ENCODE peak calls at places on chromosomes 4 and X, in six cellular contexts. C is stomach; D is fibroblast of lung; Q is CD4-positive, alpha-beta memory T cell; Y is transverse colon; M is naive thymus-derived CD4-positive, alpha-beta T cell. R is an unnamed sample.

GRCh38 chr4:8504279-8505007 is 63.9 kb downstream of the TRMT44 start:
- DNase-seq in M (no peak), D (no peak), Y (peak; percentile 18), Q (no peak), C (peak; percentile 76), R (no peak)

GRCh38 chr4:173243917-173244658 is 75.5 kb downstream of the GALNT7 start:
- DNase-seq in D (no peak), Y (no peak), Q (no peak), C (no peak), M (no peak), R (no peak)

GRCh38 chrX:152992120-152992519 is 1.8 kb downstream of the PNMA5 start:
- DNase-seq in Y (no peak), D (no peak), M (no peak), C (no peak), Q (no peak), R (no peak)

GRCh38 chr4:158793021-158793420 is 24.2 kb downstream of the FNIP2 start:
- DNase-seq in C (no peak), Q (no peak), D (no peak), M (no peak), Y (no peak), R (no peak)

GRCh38 chr4:156778606-156779005 is 193.0 kb downstream of the PDGFC start:
- DNase-seq in C (no peak), Q (no peak), M (no peak), D (peak; percentile 93), Y (no peak), R (no peak)

GRCh38 chr4:4995103-4995761 is 24.0 kb downstream of the CYTL1 start:
- DNase-seq in Q (no peak), C (peak; percentile 78), M (no peak), D (peak; percentile 63), Y (peak; percentile 66), R (no peak)

GRCh38 chr4:68570122-68570507 is 6.0 kb downstream of the UGT2B17 start:
- DNase-seq in C (no peak), Q (no peak), Y (no peak), D (no peak), M (no peak), R (no peak)

GRCh38 chr4:55396305-55397023 is 707 bp downstream of the TMEM165 start:
- DNase-seq in Y (peak; percentile 57), C (peak; percentile 46), M (peak; percentile 1), Q (peak; percentile 8), D (peak; percentile 79), R (peak; percentile 19)

GRCh38 chr4:141524116-141524515 is 112.3 kb upstream of the IL15 start:
- DNase-seq in Y (no peak), C (no peak), Q (no peak), M (no peak), D (peak; percentile 34), R (no peak)

GRCh38 chrX:153449306-153450113 is 3.7 kb upstream of the TREX2 start:
- DNase-seq in Q (no peak), C (no peak), Y (no peak), D (no peak), M (no peak), R (no peak)

GRCh38 chrX:63754141-63754859 is 30.7 kb downstream of the ARHGEF9 start:
- DNase-seq in M (peak; percentile 39), Y (no peak), D (peak; percentile 16), Q (peak; percentile 39), C (no peak), R (peak; percentile 8)

GRCh38 chr4:24172406-24172805 is 282.6 kb upstream of the PPARGC1A start:
- DNase-seq in C (no peak), M (no peak), D (no peak), Y (no peak), Q (no peak), R (no peak)

GRCh38 chr4:154658680-154659402 is 46.4 kb upstream of the FGG start:
- DNase-seq in C (no peak), Y (no peak), D (no peak), Q (no peak), M (no peak), R (no peak)

GRCh38 chr4:28351826-28352225 is 1491.2 kb downstream of the STIM2 start:
- DNase-seq in D (no peak), Y (no peak), M (no peak), Q (no peak), C (no peak), R (no peak)

GRCh38 chrX:55623100-55623499 is at the start of gene FOXR2:
- DNase-seq in Q (no peak), M (no peak), Y (no peak), D (no peak), C (no peak), R (no peak)

GRCh38 chr4:44448548-44449443 is at the start of gene KCTD8:
- DNase-seq in D (peak; percentile 76), Q (peak; percentile 17), M (peak; percentile 7), C (peak; percentile 93), Y (peak; percentile 73), R (peak; percentile 15)

GRCh38 chr4:44446801-44447562 is 1.6 kb downstream of the KCTD8 start:
- DNase-seq in Q (no peak), D (no peak), C (peak; percentile 33), Y (no peak), M (no peak), R (no peak)

GRCh38 chr4:44446191-44446590 is 2.4 kb downstream of the KCTD8 start:
- DNase-seq in Q (no peak), Y (no peak), M (no peak), C (no peak), D (peak; percentile 0), R (no peak)

GRCh38 chr4:44447563-44448504 is 775 bp downstream of the KCTD8 start:
- DNase-seq in D (peak; percentile 10), C (peak; percentile 70), M (no peak), Q (no peak), Y (no peak), R (no peak)
- H3K9me3 ChIP-seq in D (no peaks in the 10 kb centered on the region), C (no peaks in the 10 kb centered on the region), M (no peaks in the 10 kb centered on the region), Q (no peaks in the 10 kb centered on the region), Y (no peaks in the 10 kb centered on the region), R (no peaks in the 10 kb centered on the region)

GRCh38 chr4:213971-214370 is 89.7 kb downstream of the ZNF718 start:
- DNase-seq in Y (no peak), D (no peak), M (no peak), C (no peak), Q (no peak), R (no peak)

GRCh38 chr4:211033-211511 is 86.8 kb downstream of the ZNF718 start:
- DNase-seq in Q (no peak), M (no peak), Y (no peak), D (no peak), C (no peak), R (no peak)

GRCh38 chr4:217891-218290 is 87.4 kb downstream of the ZNF732 start:
- DNase-seq in D (no peak), Y (no peak), Q (no peak), C (no peak), M (no peak), R (no peak)

GRCh38 chr4:212438-213174 is 88.3 kb downstream of the ZNF718 start:
- DNase-seq in M (no peak), C (peak; percentile 38), Y (peak; percentile 22), D (peak; percentile 88), Q (no peak), R (no peak)
- H3K9me3 ChIP-seq in M (no peaks in the 10 kb centered on the region), C (peaks cover 58% of the 10 kb centered on the region), Y (no peaks in the 10 kb centered on the region), D (no peaks in the 10 kb centered on the region), Q (no peaks in the 10 kb centered on the region), R (peaks cover 12% of the 10 kb centered on the region)

GRCh38 chrX:151987108-151987507 is 12.6 kb upstream of the GABRE start:
- DNase-seq in C (no peak), M (no peak), D (no peak), Q (no peak), Y (no peak), R (no peak)

GRCh38 chrX:151985531-151985930 is 11.1 kb upstream of the GABRE start:
- DNase-seq in Y (no peak), D (no peak), M (no peak), C (no peak), Q (no peak), R (no peak)

GRCh38 chrX:151984891-151985290 is 10.4 kb upstream of the GABRE start:
- DNase-seq in M (no peak), Q (no peak), Y (no peak), D (no peak), C (no peak), R (no peak)

GRCh38 chrX:151984328-151984727 is 9.9 kb upstream of the GABRE start:
- DNase-seq in Y (no peak), Q (no peak), D (peak; percentile 33), C (no peak), M (no peak), R (no peak)

DNA sequence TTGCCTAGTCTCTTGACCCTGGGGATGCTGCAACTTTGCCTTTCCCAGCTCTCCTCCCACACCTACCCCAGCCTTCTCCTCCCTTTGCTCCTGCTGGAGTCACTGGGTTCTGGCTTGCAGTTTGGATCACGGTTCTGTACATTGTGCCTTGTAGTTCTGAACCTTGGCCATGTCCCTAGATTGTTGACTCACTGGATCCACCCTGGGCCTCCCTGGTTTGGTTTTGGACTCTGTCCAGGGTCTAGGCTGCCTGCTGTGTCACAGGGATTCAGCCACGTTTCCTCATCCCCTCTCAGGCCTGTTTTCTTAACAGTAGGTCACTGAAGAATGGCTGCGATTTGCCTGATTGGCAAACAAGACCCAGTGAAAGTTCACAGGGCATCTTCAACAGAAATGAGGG is 11.5 kb upstream of the GABRE start:
- DNase-seq in Y (peak; percentile 37), M (no peak), Q (no peak), C (no peak), D (peak; percentile 9), R (no peak)
- H3K9me3 ChIP-seq in Y (no peaks in the 10 kb centered on the region), M (no peaks in the 10 kb centered on the region), Q (no peaks in the 10 kb centered on the region), C (no peaks in the 10 kb centered on the region), D (no peaks in the 10 kb centered on the region), R (no peaks in the 10 kb centered on the region)

DNA sequence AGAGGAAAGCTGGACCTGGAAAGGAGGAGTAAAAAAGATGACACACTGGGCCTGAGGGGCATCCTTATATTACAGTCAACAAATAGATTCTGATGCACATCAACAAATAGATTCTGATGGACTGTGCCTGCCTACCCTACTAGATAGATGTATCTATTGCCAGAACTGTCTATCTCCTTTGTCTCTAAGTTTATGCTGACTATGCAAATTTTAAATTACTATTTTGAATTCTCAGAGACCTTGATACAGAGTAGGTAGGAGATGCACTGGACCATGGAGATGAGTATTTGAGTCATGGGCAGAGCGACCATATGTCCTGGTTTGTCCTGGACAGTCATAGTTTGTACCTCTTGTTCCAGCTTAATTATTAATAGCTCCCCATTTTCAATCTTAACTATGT is 247.8 kb upstream of the PPP1R2C start:
- DNase-seq in Q (no peak), Y (no peak), M (no peak), D (no peak), C (no peak), R (no peak)
- H3K9me3 ChIP-seq in Q (no peaks in the 10 kb centered on the region), Y (no peaks in the 10 kb centered on the region), M (no peaks in the 10 kb centered on the region), D (no peaks in the 10 kb centered on the region), C (peaks cover 12% of the 10 kb centered on the region), R (no peaks in the 10 kb centered on the region)